ENCODE peak calls at places on chromosomes 6 and 20, in six cellular contexts. P is EL, Y is activated T-cell treated with anti-CD3 and anti-CD28 coated beads for 48 hours, T is fibroblast of lung, C is right lobe of liver, R is heart left ventricle. O is an unnamed sample.

GRCh38 chr6:149451361-149452061 is 33.3 kb downstream of the ZC3H12D start:
- DNase-seq in P (peak), Y (no peak), T (peak), C (no peak), R (peak), O (no peak)

GRCh38 chr20:61874421-61875068 is 191.1 kb downstream of the TAF4 start:
- DNase-seq in P (peak), Y (no peak), T (peak), C (no peak), R (peak), O (no peak)

GRCh38 chr6:125586074-125586473 is 163.4 kb upstream of the HEY2 start:
- DNase-seq in P (no peak), Y (no peak), T (peak), C (no peak), R (no peak), O (no peak)

GRCh38 chr6:38248500-38249234 is 391.1 kb downstream of the BTBD9 start:
- DNase-seq in P (peak), Y (no peak), T (peak), C (no peak), R (no peak), O (no peak)

GRCh38 chr6:86511962-86512361 is 425.4 kb upstream of the HTR1E start:
- DNase-seq in P (no peak), Y (no peak), T (no peak), C (no peak), R (no peak), O (no peak)

GRCh38 chr6:136967874-136968752 is 46.0 kb downstream of the SLC35D3 start:
- DNase-seq in P (peak), Y (peak), T (peak), C (peak), R (peak), O (peak)

GRCh38 chr20:53346266-53346665 is 247.4 kb downstream of the ZNF217 start:
- DNase-seq in P (no peak), Y (no peak), T (peak), C (no peak), R (no peak), O (no peak)

GRCh38 chr6:148382856-148383255 is 40.2 kb downstream of the SASH1 start:
- DNase-seq in P (no peak), Y (no peak), T (peak), C (no peak), R (no peak), O (no peak)

GRCh38 chr20:48360338-48360698 is 467.5 kb downstream of the PREX1 start:
- DNase-seq in P (no peak), Y (no peak), T (no peak), C (no peak), R (no peak), O (no peak)

GRCh38 chr20:35091808-35092523 is 641 bp downstream of the TRPC4AP start:
- DNase-seq in P (peak), Y (no peak), T (peak), C (no peak), R (peak), O (no peak)

GRCh38 chr20:4366076-4366475 is 350.7 kb upstream of the RNF24 start:
- DNase-seq in P (peak), Y (no peak), T (no peak), C (no peak), R (no peak), O (no peak)

GRCh38 chr20:44691424-44692423 is 23.4 kb upstream of the CCN5 start:
- DNase-seq in P (no peak), Y (no peak), T (peak), C (no peak), R (peak), O (no peak)

GRCh38 chr6:163793584-163793983 is 379.1 kb downstream of the QKI start:
- DNase-seq in P (peak), Y (no peak), T (peak), C (no peak), R (no peak), O (no peak)

GRCh38 chr6:90187437-90188049 is 109.1 kb downstream of the BACH2 start:
- DNase-seq in P (no peak), Y (no peak), T (no peak), C (no peak), R (no peak), O (peak)

GRCh38 chr6:167933290-167933689 is 64.2 kb upstream of the KIF25 start:
- DNase-seq in P (no peak), Y (no peak), T (no peak), C (no peak), R (no peak), O (no peak)

GRCh38 chr6:155142163-155142901 is 121.5 kb upstream of the CLDN20 start:
- DNase-seq in P (no peak), Y (no peak), T (no peak), C (no peak), R (no peak), O (no peak)

GRCh38 chr6:7201732-7202541 is 94.2 kb downstream of the RREB1 start:
- DNase-seq in P (no peak), Y (peak), T (no peak), C (peak), R (peak), O (no peak)

GRCh38 chr20:48298851-48299484 is 513.7 kb upstream of the SULF2 start:
- DNase-seq in P (peak), Y (no peak), T (peak), C (no peak), R (no peak), O (no peak)

GRCh38 chr6:41583576-41583975 is 37.4 kb downstream of the FOXP4 start:
- DNase-seq in P (no peak), Y (no peak), T (no peak), C (no peak), R (no peak), O (no peak)

GRCh38 chr20:17995967-17996819 is 27.4 kb downstream of the MGME1 start:
- DNase-seq in P (peak), Y (peak), T (peak), C (no peak), R (no peak), O (peak)

GRCh38 chr20:51700809-51701285 is 67.3 kb downstream of the ATP9A start:
- DNase-seq in P (peak), Y (no peak), T (peak), C (no peak), R (no peak), O (no peak)

GRCh38 chr20:64104667-64105451 is 2.5 kb downstream of the NPBWR2 start:
- DNase-seq in P (no peak), Y (no peak), T (no peak), C (peak), R (peak), O (peak)

GRCh38 chr6:43009124-43009523 is 4.6 kb downstream of the MEA1 start:
- DNase-seq in P (peak), Y (no peak), T (peak), C (no peak), R (peak), O (peak)

GRCh38 chr20:41533537-41534136 is 84.5 kb downstream of the CHD6 start:
- DNase-seq in P (no peak), Y (no peak), T (no peak), C (no peak), R (no peak), O (no peak)

GRCh38 chr6:139587469-139587868 is 213.0 kb upstream of the CITED2 start:
- DNase-seq in P (peak), Y (no peak), T (peak), C (no peak), R (no peak), O (no peak)

O was measured in stimulated activated naive CD8-positive, alpha-beta T cell treated with anti-CD3 and anti-CD28 coated beads, Interleukin-15, amount 100 ng/mL, for 72 hours.